ENCODE peak calls at places on chromosomes 1 and 21, in five cellular contexts. Q is GM10248, V is substantia nigra, C is cardiac fibroblast, B is GM06990. R is an unnamed sample.

GRCh38 chr1:170241266-170241851 is 95.6 kb downstream of the NTMT2 start:
- DNase-seq in Q (no peak), V (no peak), C (peak; percentile 9), B (no peak), R (no peak)

GRCh38 chr1:240765732-240766363 is 153.9 kb upstream of the GREM2 start:
- DNase-seq in Q (no peak), V (no peak), C (peak; percentile 70), B (no peak), R (no peak)

GRCh38 chr1:160258177-160258798 is 4.1 kb downstream of the DCAF8 start:
- DNase-seq in Q (no peak), V (no peak), C (no peak), B (no peak), R (no peak)

GRCh38 chr1:100387644-100388350 is 35.5 kb downstream of the CDC14A start:
- DNase-seq in Q (no peak), V (no peak), C (peak; percentile 44), B (no peak), R (no peak)

GRCh38 chr1:204104331-204105222 is 31.7 kb downstream of the SOX13 start:
- DNase-seq in Q (no peak), V (no peak), C (no peak), B (no peak), R (peak; percentile 81)

GRCh38 chr1:159248311-159248710 is 43.6 kb downstream of the ACKR1 start:
- DNase-seq in Q (no peak), V (no peak), C (peak; percentile 11), B (no peak), R (no peak)

GRCh38 chr21:44317241-44317782 is 17.5 kb downstream of the PFKL start:
- DNase-seq in Q (no peak), V (peak; percentile 51), C (no peak), B (no peak), R (no peak)

GRCh38 chr1:109275706-109276345 is 7.1 kb downstream of the PSRC1 start:
- DNase-seq in Q (no peak), V (no peak), C (peak; percentile 46), B (no peak), R (peak; percentile 72)

GRCh38 chr1:67052741-67053534 is 1.0 kb downstream of the SLC35D1 start:
- DNase-seq in Q (peak; percentile 15), V (peak; percentile 29), C (peak; percentile 54), B (no peak), R (peak; percentile 79)

GRCh38 chr1:169796411-169796810 is 1.7 kb upstream of the METTL18 start:
- DNase-seq in Q (peak; percentile 15), V (no peak), C (no peak), B (no peak), R (no peak)

GRCh38 chr1:45521413-45522323 is at the start of gene PRDX1:
- DNase-seq in Q (peak; percentile 95), V (peak; percentile 94), C (peak; percentile 97), B (peak; percentile 96), R (peak; percentile 97)

GRCh38 chr1:180974236-180974635 is 48.4 kb downstream of the STX6 start:
- DNase-seq in Q (no peak), V (no peak), C (no peak), B (no peak), R (no peak)

GRCh38 chr1:90220941-90221693 is 226.2 kb downstream of the ZNF326 start:
- DNase-seq in Q (no peak), V (no peak), C (no peak), B (no peak), R (no peak)

GRCh38 chr1:2786329-2787162 is 14.9 kb downstream of the TTC34 start:
- DNase-seq in Q (peak; percentile 69), V (no peak), C (no peak), B (peak; percentile 20), R (peak; percentile 90)

GRCh38 chr21:41411449-41412089 is 14.5 kb upstream of the MX1 start:
- DNase-seq in Q (no peak), V (no peak), C (peak; percentile 7), B (no peak), R (no peak)

GRCh38 chr1:85583355-85584263 is 3.0 kb downstream of the CCN1 start:
- DNase-seq in Q (no peak), V (no peak), C (no peak), B (no peak), R (no peak)

GRCh38 chr1:175840787-175841186 is 97.4 kb upstream of the TNR start:
- DNase-seq in Q (no peak), V (no peak), C (no peak), B (no peak), R (no peak)

GRCh38 chr1:113233441-113233840 is 156.9 kb upstream of the MAGI3 start:
- DNase-seq in Q (no peak), V (no peak), C (no peak), B (no peak), R (no peak)

GRCh38 chr1:51953079-51953478 is 37.4 kb downstream of the RAB3B start:
- DNase-seq in Q (no peak), V (no peak), C (peak; percentile 30), B (no peak), R (no peak)

GRCh38 chr1:156691665-156692408 is 13.5 kb downstream of the CRABP2 start:
- DNase-seq in Q (no peak), V (no peak), C (no peak), B (no peak), R (no peak)

GRCh38 chr21:41621523-41621922 is 113.6 kb upstream of the TMPRSS2 start:
- DNase-seq in Q (no peak), V (no peak), C (no peak), B (no peak), R (no peak)

GRCh38 chr1:150429805-150430204 is 57.4 kb upstream of the TARS2 start:
- DNase-seq in Q (peak; percentile 55), V (no peak), C (peak; percentile 34), B (no peak), R (no peak)

GRCh38 chr1:53658489-53659230 is 80.3 kb downstream of the GLIS1 start:
- DNase-seq in Q (no peak), V (no peak), C (no peak), B (no peak), R (peak; percentile 56)

R was measured in spleen.